ENCODE peak calls at places on chromosomes 6 and 20, in six cellular contexts. Q, X, C, I, R and N are unnamed samples.
A peak's percentile ranks its signal among the peaks of the same experiment; 100 is the strongest.

GRCh38 chr20:47502801-47503239 is 1.1 kb downstream of the NCOA3 start:
- DNase-seq in Q (no peak), R (no peak), X (peak; percentile 83), I (no peak), C (peak; percentile 62), N (peak; percentile 9)

GRCh38 chr6:166449641-166450040 is 66.9 kb upstream of the MPC1 start:
- DNase-seq in C (no peak), X (no peak), I (no peak), Q (no peak), R (no peak), N (no peak)

GRCh38 chr20:34538671-34539123 is 19.8 kb upstream of the MAP1LC3A start:
- DNase-seq in C (peak; percentile 57), I (peak; percentile 82), X (peak; percentile 67), Q (peak; percentile 64), R (peak; percentile 17), N (no peak)

GRCh38 chr20:11676618-11677289 is 240.9 kb upstream of the BTBD3 start:
- DNase-seq in Q (peak; percentile 71), C (peak; percentile 42), I (peak; percentile 86), X (peak; percentile 40), R (peak; percentile 18), N (peak; percentile 49)

GRCh38 chr6:125120054-125120590 is 33.5 kb upstream of the TPD52L1 start:
- DNase-seq in X (no peak), C (no peak), R (no peak), Q (no peak), I (no peak), N (no peak)

GRCh38 chr6:75317503-75318206 is 33.1 kb upstream of the TMEM30A start:
- DNase-seq in C (peak; percentile 69), R (no peak), Q (no peak), I (no peak), X (peak; percentile 72), N (no peak)

GRCh38 chr6:44569931-44570385 is 182.5 kb downstream of the CDC5L start:
- DNase-seq in I (no peak), X (no peak), C (peak; percentile 7), Q (peak; percentile 35), R (no peak), N (no peak)

GRCh38 chr6:45657243-45657642 is 279.5 kb upstream of the SUPT3H start:
- DNase-seq in I (no peak), X (peak; percentile 50), Q (no peak), C (peak; percentile 76), R (no peak), N (no peak)

GRCh38 chr6:27267865-27268444 is 20.5 kb downstream of the PRSS16 start:
- DNase-seq in C (no peak), I (no peak), Q (no peak), R (no peak), X (no peak), N (no peak)

GRCh38 chr20:21074605-21075336 is 31.4 kb downstream of the LINC00237 start:
- DNase-seq in I (no peak), C (no peak), R (no peak), X (no peak), Q (no peak), N (no peak)

GRCh38 chr6:69705954-69706353 is 90.9 kb downstream of the LMBRD1 start:
- DNase-seq in Q (no peak), R (no peak), X (no peak), I (no peak), C (no peak), N (no peak)

GRCh38 chr6:150403458-150404245 is 34.8 kb downstream of the IYD start:
- DNase-seq in X (peak; percentile 3), R (no peak), I (no peak), C (peak; percentile 83), Q (no peak), N (no peak)

GRCh38 chr6:122832515-122833228 is 43.6 kb downstream of the SMPDL3A start:
- DNase-seq in I (no peak), X (no peak), Q (no peak), R (no peak), C (no peak), N (no peak)

DNA sequence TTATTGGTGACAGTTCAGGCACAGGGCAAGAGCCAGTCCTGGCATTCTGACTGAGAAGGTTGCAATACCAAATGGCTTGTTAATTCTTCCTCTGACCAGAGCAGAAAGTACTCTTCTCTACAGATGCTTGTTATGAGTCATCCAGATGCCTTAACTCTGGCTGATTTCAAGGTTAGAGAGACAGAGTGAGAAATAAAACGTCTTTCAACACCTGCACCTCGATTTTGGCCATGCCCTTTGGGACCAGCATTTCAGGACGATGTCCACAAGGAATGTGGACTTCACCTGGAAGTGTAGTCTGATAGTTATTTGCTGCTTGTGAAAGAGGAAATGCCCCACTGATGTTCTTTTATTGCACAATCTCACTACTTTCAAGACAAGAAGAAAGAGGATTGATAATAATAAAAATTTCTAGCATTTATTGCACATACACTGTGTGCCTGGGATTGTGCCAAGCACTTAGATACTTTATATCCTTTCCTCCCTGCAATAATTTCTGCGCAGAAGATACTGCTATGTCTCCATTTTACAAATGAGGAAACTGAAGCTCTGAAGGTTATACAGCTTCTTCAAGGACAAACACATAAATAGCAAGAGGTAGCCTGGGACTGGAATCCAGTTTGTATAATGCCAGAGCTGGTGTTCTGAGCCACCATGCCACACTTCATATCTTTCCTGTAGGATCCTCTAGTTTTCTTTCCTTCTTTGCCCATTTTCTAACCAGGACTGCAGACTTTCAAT is 33.5 kb upstream of the MCM3 start:
- DNase-seq in I (no peak), R (peak; percentile 25), X (peak; percentile 71), C (peak; percentile 61), Q (no peak), N (no peak)
- H2AFZ ChIP-seq in I (no peak overlapping the region), R (no peak overlapping the region), X (no peak overlapping the region), C (peak overlapping the region; percentile 59), Q (no peak overlapping the region), N (no peak overlapping the region)

DNA sequence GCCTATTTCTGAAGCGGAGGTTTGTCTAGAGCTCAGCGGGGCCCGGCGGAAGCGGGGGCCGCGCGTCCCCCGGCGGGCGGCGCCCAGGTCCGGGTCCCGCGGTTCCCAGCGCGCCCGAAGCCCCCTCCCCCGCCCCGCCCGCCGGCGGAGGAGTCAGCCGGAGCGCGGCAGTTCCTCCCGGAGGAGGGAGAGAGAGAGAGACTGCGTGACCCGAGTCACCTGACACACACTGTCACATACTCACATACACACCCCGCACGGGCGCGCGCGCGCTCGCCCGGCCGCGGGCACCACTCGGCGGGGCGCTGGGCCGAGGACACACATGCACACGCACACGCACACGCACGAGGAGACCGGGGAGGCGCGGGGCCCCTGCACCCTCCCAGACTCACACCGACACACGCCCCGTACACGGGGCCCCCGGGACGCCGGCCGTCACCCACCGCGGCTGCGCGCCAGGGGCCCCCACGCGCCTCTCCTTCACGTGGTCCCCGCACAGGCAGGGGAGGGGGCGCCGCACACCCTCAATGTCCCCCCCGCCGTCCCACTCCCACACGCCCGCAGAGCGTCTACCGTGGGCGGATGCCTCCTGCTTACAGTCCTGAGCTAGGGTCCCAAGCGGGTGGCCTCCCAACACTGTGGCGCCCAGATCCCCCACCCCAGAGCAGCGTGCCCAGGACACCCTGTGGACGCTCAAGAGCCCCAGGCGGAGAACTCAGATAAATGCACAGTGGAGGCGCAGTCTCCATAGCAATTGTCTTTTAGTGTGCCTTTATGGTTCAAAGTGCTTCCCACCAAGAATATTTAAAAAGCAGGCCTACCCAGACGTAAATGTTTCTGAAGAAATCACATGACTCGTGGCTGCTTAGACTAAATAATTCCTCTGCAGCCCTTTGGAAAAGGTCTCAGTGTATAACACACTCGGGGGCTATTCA is at the start of gene RRAGD:
- DNase-seq in Q (peak; percentile 54), C (no peak), X (peak; percentile 46), I (peak; percentile 67), R (peak; percentile 15), N (no peak)
- H3K23ac ChIP-seq in Q (no peak within 1 kb of the TSS), C (no peak within 1 kb of the TSS), X (peak within 1 kb of the TSS; percentile 66), I (no peak within 1 kb of the TSS), R (no peak within 1 kb of the TSS), N (peak within 1 kb of the TSS; percentile 58)

DNA sequence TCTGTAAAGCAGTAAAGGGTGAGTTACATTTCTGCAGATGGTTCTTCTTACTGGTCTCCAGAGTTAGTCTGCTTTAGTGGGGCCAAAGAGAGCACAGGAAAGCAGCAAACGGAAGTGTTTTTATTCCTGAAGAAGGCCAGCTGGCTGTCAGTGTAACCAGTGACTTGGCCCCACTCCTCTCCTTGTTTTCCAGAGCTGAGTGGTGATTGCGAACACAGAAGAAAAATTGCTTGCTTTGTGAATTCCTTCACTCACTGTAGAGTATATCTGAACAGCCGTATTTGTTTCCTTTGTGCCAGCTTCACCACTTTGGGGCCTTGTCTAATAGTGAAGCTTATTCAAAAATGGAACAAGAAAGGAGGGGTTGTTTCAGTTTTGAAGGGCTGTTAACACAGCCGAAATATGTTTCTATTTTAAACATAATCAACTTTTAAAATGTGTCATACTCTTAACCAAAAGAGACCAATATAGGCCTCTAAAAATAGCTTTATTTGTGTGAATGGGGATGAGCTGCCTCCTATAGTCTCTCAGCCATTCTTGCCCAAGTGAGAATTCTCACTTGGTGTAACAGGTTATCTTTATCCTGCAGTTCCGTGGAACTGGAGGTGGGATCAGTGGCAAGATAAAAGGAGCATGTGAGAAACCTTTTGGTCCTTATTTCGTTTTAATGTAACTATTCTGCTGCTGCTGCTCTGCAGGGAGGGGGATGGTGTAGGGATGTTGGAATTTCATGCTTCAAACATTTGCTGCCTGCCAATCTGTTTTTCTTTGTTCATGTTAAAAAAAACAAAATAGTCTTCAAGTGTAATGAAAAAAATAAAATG is 37.8 kb downstream of the ZC2HC1B start:
- DNase-seq in Q (no peak), I (no peak), C (peak; percentile 49), R (no peak), X (peak; percentile 76), N (no peak)
- H2AFZ ChIP-seq in Q (no peak overlapping the region), I (no peak overlapping the region), C (peak overlapping the region; percentile 71), R (no peak overlapping the region), X (peak overlapping the region; percentile 39), N (peak overlapping the region; percentile 70)

DNA sequence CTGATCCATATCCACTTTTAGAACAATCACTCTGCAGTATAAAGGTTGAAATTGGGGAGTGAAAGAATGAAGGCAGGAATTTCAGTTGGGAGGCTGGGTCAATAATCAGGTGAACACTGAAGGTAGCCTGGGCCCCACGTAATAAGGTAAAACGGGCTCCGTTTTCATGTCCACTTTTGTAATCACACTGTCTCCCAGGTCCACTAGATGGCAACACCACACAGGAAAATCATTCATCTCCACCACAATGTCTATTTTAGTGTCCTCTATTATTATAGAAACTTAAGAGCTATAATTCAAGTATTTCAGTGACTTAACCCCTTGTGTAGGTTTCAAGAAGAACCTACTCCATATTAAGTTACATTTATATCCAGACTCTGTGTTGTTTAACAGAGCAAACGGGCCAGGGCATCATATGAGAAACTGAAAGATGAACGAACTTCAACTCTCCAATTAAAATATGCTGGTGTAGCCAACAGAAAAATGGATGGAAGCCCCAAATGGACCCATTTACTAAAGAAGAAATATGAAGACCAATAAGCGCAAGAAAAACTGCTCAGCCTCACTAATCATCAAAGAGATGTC is 45.9 kb upstream of the MC3R start:
- DNase-seq in X (no peak), I (no peak), Q (no peak), R (no peak), C (no peak), N (no peak)
- H3K23ac ChIP-seq in X (no peak overlapping the region), I (no peak overlapping the region), Q (no peak overlapping the region), R (no peak overlapping the region), C (no peak overlapping the region), N (no peak overlapping the region)

GRCh38 chr6:26027491-26028211 is 59.6 kb upstream of the HFE start:
- DNase-seq in R (no peak), Q (no peak), I (no peak), X (no peak), C (no peak), N (no peak)
- H2AFZ ChIP-seq in R (no peak overlapping the region), Q (no peak overlapping the region), I (no peak overlapping the region), X (no peak overlapping the region), C (no peak overlapping the region), N (peak overlapping the region; percentile 12)